ENCODE peak calls at places on chromosomes 6 and 20, in seven cellular contexts. One of them, this sample, is unnamed.

GRCh38 chr6:41027799-41028617 is 11.0 kb downstream of the UNC5CL start:
- DNase-seq in NCI-H1417: peak
- DNase-seq in effector memory CD8-positive, alpha-beta T cell: peak
- DNase-seq in stimulated activated CD8-positive, alpha-beta memory T cell treated with anti-CD3 and anti-CD28 coated beads, Interleukin-15, amount 100 ng/mL, for 48 hours: peak
- DNase-seq in HEK293T: peak
- DNase-seq in EH: peak
- DNase-seq in Jurkat, Clone E6-1: peak
- DNase-seq in this sample: peak

GRCh38 chr6:129713806-129714338 is 3.9 kb upstream of the ARHGAP18 start:
- DNase-seq in NCI-H1417: no peak
- DNase-seq in effector memory CD8-positive, alpha-beta T cell: no peak
- DNase-seq in stimulated activated CD8-positive, alpha-beta memory T cell treated with anti-CD3 and anti-CD28 coated beads, Interleukin-15, amount 100 ng/mL, for 48 hours: no peak
- DNase-seq in HEK293T: no peak
- DNase-seq in EH: no peak
- DNase-seq in Jurkat, Clone E6-1: no peak
- DNase-seq in this sample: no peak

GRCh38 chr20:57680934-57681914 is 28.6 kb downstream of the PMEPA1 start:
- DNase-seq in NCI-H1417: no peak
- DNase-seq in effector memory CD8-positive, alpha-beta T cell: peak
- DNase-seq in stimulated activated CD8-positive, alpha-beta memory T cell treated with anti-CD3 and anti-CD28 coated beads, Interleukin-15, amount 100 ng/mL, for 48 hours: no peak
- DNase-seq in HEK293T: no peak
- DNase-seq in EH: no peak
- DNase-seq in Jurkat, Clone E6-1: peak
- DNase-seq in this sample: no peak

GRCh38 chr6:165223736-165224135 is 85.7 kb downstream of the C6orf118 start:
- DNase-seq in NCI-H1417: no peak
- DNase-seq in effector memory CD8-positive, alpha-beta T cell: no peak
- DNase-seq in stimulated activated CD8-positive, alpha-beta memory T cell treated with anti-CD3 and anti-CD28 coated beads, Interleukin-15, amount 100 ng/mL, for 48 hours: no peak
- DNase-seq in HEK293T: no peak
- DNase-seq in EH: no peak
- DNase-seq in Jurkat, Clone E6-1: no peak
- DNase-seq in this sample: no peak

GRCh38 chr20:62660768-62661167 is 18.5 kb downstream of the SLCO4A1 start:
- DNase-seq in NCI-H1417: no peak
- DNase-seq in effector memory CD8-positive, alpha-beta T cell: no peak
- DNase-seq in stimulated activated CD8-positive, alpha-beta memory T cell treated with anti-CD3 and anti-CD28 coated beads, Interleukin-15, amount 100 ng/mL, for 48 hours: no peak
- DNase-seq in HEK293T: no peak
- DNase-seq in EH: no peak
- DNase-seq in Jurkat, Clone E6-1: no peak
- DNase-seq in this sample: no peak

GRCh38 chr6:45830441-45831139 is 185.1 kb downstream of the CLIC5 start:
- DNase-seq in NCI-H1417: no peak
- DNase-seq in effector memory CD8-positive, alpha-beta T cell: peak
- DNase-seq in stimulated activated CD8-positive, alpha-beta memory T cell treated with anti-CD3 and anti-CD28 coated beads, Interleukin-15, amount 100 ng/mL, for 48 hours: peak
- DNase-seq in HEK293T: no peak
- DNase-seq in EH: peak
- DNase-seq in Jurkat, Clone E6-1: peak
- DNase-seq in this sample: peak

GRCh38 chr6:125549202-125549884 is 200.1 kb upstream of the HEY2 start:
- DNase-seq in NCI-H1417: peak
- DNase-seq in effector memory CD8-positive, alpha-beta T cell: no peak
- DNase-seq in stimulated activated CD8-positive, alpha-beta memory T cell treated with anti-CD3 and anti-CD28 coated beads, Interleukin-15, amount 100 ng/mL, for 48 hours: no peak
- DNase-seq in HEK293T: no peak
- DNase-seq in EH: no peak
- DNase-seq in Jurkat, Clone E6-1: no peak
- DNase-seq in this sample: no peak

GRCh38 chr6:56448056-56448455 is 194.6 kb downstream of the DST start:
- DNase-seq in NCI-H1417: peak
- DNase-seq in effector memory CD8-positive, alpha-beta T cell: no peak
- DNase-seq in stimulated activated CD8-positive, alpha-beta memory T cell treated with anti-CD3 and anti-CD28 coated beads, Interleukin-15, amount 100 ng/mL, for 48 hours: no peak
- DNase-seq in HEK293T: no peak
- DNase-seq in EH: no peak
- DNase-seq in Jurkat, Clone E6-1: no peak
- DNase-seq in this sample: no peak

GRCh38 chr20:57473246-57474042 is 51.5 kb downstream of the CTCFL start:
- DNase-seq in NCI-H1417: no peak
- DNase-seq in effector memory CD8-positive, alpha-beta T cell: no peak
- DNase-seq in stimulated activated CD8-positive, alpha-beta memory T cell treated with anti-CD3 and anti-CD28 coated beads, Interleukin-15, amount 100 ng/mL, for 48 hours: no peak
- DNase-seq in HEK293T: peak
- DNase-seq in EH: no peak
- DNase-seq in Jurkat, Clone E6-1: no peak
- DNase-seq in this sample: peak

GRCh38 chr6:54010340-54011276 is 100.6 kb upstream of the MLIP start:
- DNase-seq in NCI-H1417: no peak
- DNase-seq in effector memory CD8-positive, alpha-beta T cell: no peak
- DNase-seq in stimulated activated CD8-positive, alpha-beta memory T cell treated with anti-CD3 and anti-CD28 coated beads, Interleukin-15, amount 100 ng/mL, for 48 hours: no peak
- DNase-seq in HEK293T: no peak
- DNase-seq in EH: no peak
- DNase-seq in Jurkat, Clone E6-1: no peak
- DNase-seq in this sample: no peak

This sample was measured in GM20000.